ENCODE peak calls at places on chromosomes 7 and 10, in eight cellular contexts. W is heart left ventricle, A is H54, S is uterus, J is A549, M is K562, R is gastrocnemius medialis, Q is NB4. V is an unnamed sample.

GRCh38 chr7:135459951-135460567 is 49.8 kb downstream of the CNOT4 start:
- DNase-seq in W (no peak), A (no peak), S (no peak), J (no peak), M (no peak), R (no peak), Q (no peak), V (no peak)

GRCh38 chr7:16644624-16644986 is 949 bp downstream of the ANKMY2 start:
- DNase-seq in W (peak), A (peak), S (peak), J (peak), M (peak), R (peak), Q (peak), V (peak)

GRCh38 chr7:96786261-96786997 is 76.8 kb upstream of the SEM1 start:
- DNase-seq in W (peak), A (no peak), S (no peak), J (no peak), M (no peak), R (no peak), Q (no peak), V (no peak)

GRCh38 chr10:65742851-65743250 is 1183.0 kb upstream of the LRRTM3 start:
- DNase-seq in W (no peak), A (no peak), S (no peak), J (no peak), M (no peak), R (no peak), Q (no peak), V (no peak)

GRCh38 chr10:3531097-3531645 is 253.8 kb downstream of the KLF6 start:
- DNase-seq in W (no peak), A (no peak), S (no peak), J (no peak), M (no peak), R (no peak), Q (no peak), V (no peak)

GRCh38 chr10:102233997-102234396 is 7.3 kb downstream of the PITX3 start:
- DNase-seq in W (no peak), A (no peak), S (no peak), J (no peak), M (no peak), R (no peak), Q (no peak), V (no peak)

GRCh38 chr7:70346844-70347462 is 748.7 kb downstream of the AUTS2 start:
- DNase-seq in W (no peak), A (no peak), S (no peak), J (no peak), M (no peak), R (no peak), Q (no peak), V (no peak)

GRCh38 chr7:157828190-157828589 is 491.4 kb downstream of the DNAJB6 start:
- DNase-seq in W (no peak), A (no peak), S (no peak), J (no peak), M (no peak), R (no peak), Q (no peak), V (no peak)

GRCh38 chr7:151104411-151105235 is 18.3 kb downstream of the AGAP3 start:
- DNase-seq in W (no peak), A (no peak), S (no peak), J (no peak), M (no peak), R (no peak), Q (no peak), V (no peak)

GRCh38 chr10:73762915-73763314 is 18.7 kb downstream of the SEC24C start:
- DNase-seq in W (no peak), A (peak), S (no peak), J (no peak), M (no peak), R (no peak), Q (no peak), V (no peak)

GRCh38 chr7:144821069-144821468 is 14.8 kb downstream of the TPK1 start:
- DNase-seq in W (no peak), A (no peak), S (no peak), J (no peak), M (no peak), R (no peak), Q (no peak), V (no peak)

GRCh38 chr7:20541615-20542349 is 73.7 kb upstream of the ABCB5 start:
- DNase-seq in W (no peak), A (no peak), S (no peak), J (no peak), M (no peak), R (no peak), Q (no peak), V (no peak)

GRCh38 chr10:71765176-71765906 is 8.0 kb downstream of the VSIR start:
- DNase-seq in W (peak), A (no peak), S (peak), J (peak), M (no peak), R (no peak), Q (peak), V (no peak)

GRCh38 chr10:84613336-84614021 is 285.1 kb downstream of the CCSER2 start:
- DNase-seq in W (peak), A (peak), S (no peak), J (peak), M (peak), R (no peak), Q (peak), V (peak)

GRCh38 chr7:7772385-7772784 is 54.0 kb upstream of the RPA3 start:
- DNase-seq in W (no peak), A (no peak), S (no peak), J (no peak), M (no peak), R (no peak), Q (no peak), V (no peak)

GRCh38 chr10:48683893-48684292 is 780 bp upstream of the WDFY4 start:
- DNase-seq in W (no peak), A (no peak), S (no peak), J (no peak), M (no peak), R (no peak), Q (peak), V (no peak)

GRCh38 chr7:33761440-33762080 is 143.8 kb upstream of the BMPER start:
- DNase-seq in W (no peak), A (no peak), S (no peak), J (no peak), M (no peak), R (peak), Q (no peak), V (no peak)

GRCh38 chr7:144785491-144785890 is 50.4 kb downstream of the TPK1 start:
- DNase-seq in W (no peak), A (no peak), S (no peak), J (no peak), M (no peak), R (no peak), Q (no peak), V (no peak)

GRCh38 chr10:72006026-72006425 is 41.8 kb downstream of the CHST3 start:
- DNase-seq in W (no peak), A (no peak), S (no peak), J (no peak), M (no peak), R (no peak), Q (no peak), V (no peak)

GRCh38 chr7:141697211-141697871 is 4.6 kb downstream of the DENND11 start:
- DNase-seq in W (no peak), A (peak), S (no peak), J (no peak), M (no peak), R (no peak), Q (no peak), V (no peak)

GRCh38 chr10:86931872-86932271 is 25.5 kb downstream of the MMRN2 start:
- DNase-seq in W (no peak), A (no peak), S (no peak), J (no peak), M (no peak), R (no peak), Q (no peak), V (no peak)

GRCh38 chr10:122510326-122510725 is 49.0 kb downstream of the HTRA1 start:
- DNase-seq in W (no peak), A (no peak), S (no peak), J (no peak), M (no peak), R (no peak), Q (no peak), V (no peak)

GRCh38 chr7:125136341-125136740 is 206.7 kb upstream of the POT1 start:
- DNase-seq in W (no peak), A (no peak), S (no peak), J (no peak), M (no peak), R (no peak), Q (no peak), V (no peak)

GRCh38 chr7:49166441-49166840 is 242.1 kb downstream of the CDC14C start:
- DNase-seq in W (no peak), A (no peak), S (no peak), J (peak), M (no peak), R (no peak), Q (peak), V (no peak)

GRCh38 chr7:100478966-100479660 is at the start of gene TSC22D4:
- DNase-seq in W (peak), A (peak), S (peak), J (peak), M (peak), R (peak), Q (peak), V (peak)

GRCh38 chr7:112938895-112939588 is 147.6 kb downstream of the GPR85 start:
- DNase-seq in W (peak), A (peak), S (peak), J (no peak), M (peak), R (no peak), Q (no peak), V (peak)

GRCh38 chr7:158094671-158095256 is 492.9 kb downstream of the PTPRN2 start:
- DNase-seq in W (no peak), A (no peak), S (no peak), J (no peak), M (no peak), R (no peak), Q (no peak), V (no peak)

GRCh38 chr10:968546-969199 is 19.6 kb upstream of the GTPBP4 start:
- DNase-seq in W (no peak), A (no peak), S (no peak), J (no peak), M (no peak), R (no peak), Q (no peak), V (no peak)

GRCh38 chr10:73586583-73586984 is 4.6 kb downstream of the USP54 start:
- DNase-seq in W (no peak), A (no peak), S (peak), J (peak), M (no peak), R (peak), Q (peak), V (peak)

GRCh38 chr7:99498546-99498944 is 1.5 kb downstream of the ZNF394 start:
- DNase-seq in W (no peak), A (no peak), S (no peak), J (no peak), M (no peak), R (no peak), Q (peak), V (peak)

GRCh38 chr10:112227331-112227961 is 43.9 kb upstream of the GPAM start:
- DNase-seq in W (no peak), A (no peak), S (no peak), J (no peak), M (no peak), R (no peak), Q (peak), V (no peak)

GRCh38 chr10:69043931-69044531 is 43.9 kb upstream of the SRGN start:
- DNase-seq in W (no peak), A (no peak), S (no peak), J (no peak), M (no peak), R (no peak), Q (no peak), V (no peak)

GRCh38 chr10:3186365-3186764 is 13.8 kb upstream of the PITRM1 start:
- DNase-seq in W (no peak), A (no peak), S (no peak), J (no peak), M (no peak), R (no peak), Q (no peak), V (no peak)

GRCh38 chr7:1510780-1511154 is 6.6 kb upstream of the INTS1 start:
- DNase-seq in W (no peak), A (no peak), S (no peak), J (no peak), M (no peak), R (no peak), Q (peak), V (no peak)

GRCh38 chr10:15146366-15146765 is 22.1 kb downstream of the NMT2 start:
- DNase-seq in W (no peak), A (no peak), S (no peak), J (no peak), M (no peak), R (no peak), Q (no peak), V (no peak)

GRCh38 chr7:82234457-82235049 is 209.0 kb downstream of the CACNA2D1 start:
- DNase-seq in W (no peak), A (no peak), S (no peak), J (peak), M (no peak), R (no peak), Q (peak), V (peak)

GRCh38 chr7:91883676-91884362 is 3.3 kb upstream of the MTERF1 start:
- DNase-seq in W (no peak), A (no peak), S (no peak), J (no peak), M (peak), R (no peak), Q (no peak), V (no peak)

GRCh38 chr10:34780818-34781380 is 34.2 kb downstream of the PARD3 start:
- DNase-seq in W (peak), A (no peak), S (peak), J (no peak), M (peak), R (peak), Q (peak), V (no peak)

DNA sequence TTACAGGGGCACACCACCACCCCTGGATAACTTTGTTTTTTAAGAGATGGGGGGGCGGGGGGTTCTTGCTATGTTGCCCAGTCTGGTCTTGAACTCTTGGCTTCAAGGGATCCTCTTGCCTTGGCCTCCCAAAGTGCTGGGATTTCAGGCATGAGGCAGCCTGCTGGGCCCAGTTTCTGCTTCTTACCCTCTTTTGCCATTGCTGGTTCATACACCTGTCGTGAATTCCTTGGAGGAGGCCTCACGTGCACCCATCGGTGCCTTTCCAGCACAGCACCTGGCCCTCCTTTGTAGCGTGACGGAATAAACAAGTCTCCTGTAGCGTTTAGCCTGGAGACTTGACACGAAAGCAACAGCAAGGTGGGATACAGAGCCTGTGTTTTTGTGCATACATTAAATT is 75.5 kb downstream of the CARD11 start:
- DNase-seq in W (no peak), A (no peak), S (no peak), J (no peak), M (no peak), R (no peak), Q (no peak), V (no peak)
- TF ChIP-seq POLR2A in W (no peak), A (no peak), S (no peak), J (no peak), M (no peak), R (no peak), Q (no peak), V (no peak)

GRCh38 chr7:97873606-97874005 is 1.4 kb upstream of the ASNS start:
- DNase-seq in W (no peak), A (no peak), S (no peak), J (no peak), M (no peak), R (no peak), Q (no peak), V (no peak)

GRCh38 chr7:97868788-97869187 is 3.4 kb downstream of the ASNS start:
- DNase-seq in W (no peak), A (no peak), S (no peak), J (no peak), M (no peak), R (no peak), Q (peak), V (peak)

GRCh38 chr7:97868314-97868713 is 3.9 kb downstream of the ASNS start:
- DNase-seq in W (no peak), A (no peak), S (no peak), J (no peak), M (no peak), R (no peak), Q (no peak), V (peak)

GRCh38 chr7:97871659-97872024 is 566 bp downstream of the ASNS start:
- DNase-seq in W (no peak), A (no peak), S (peak), J (no peak), M (peak), R (no peak), Q (no peak), V (peak)

DNA sequence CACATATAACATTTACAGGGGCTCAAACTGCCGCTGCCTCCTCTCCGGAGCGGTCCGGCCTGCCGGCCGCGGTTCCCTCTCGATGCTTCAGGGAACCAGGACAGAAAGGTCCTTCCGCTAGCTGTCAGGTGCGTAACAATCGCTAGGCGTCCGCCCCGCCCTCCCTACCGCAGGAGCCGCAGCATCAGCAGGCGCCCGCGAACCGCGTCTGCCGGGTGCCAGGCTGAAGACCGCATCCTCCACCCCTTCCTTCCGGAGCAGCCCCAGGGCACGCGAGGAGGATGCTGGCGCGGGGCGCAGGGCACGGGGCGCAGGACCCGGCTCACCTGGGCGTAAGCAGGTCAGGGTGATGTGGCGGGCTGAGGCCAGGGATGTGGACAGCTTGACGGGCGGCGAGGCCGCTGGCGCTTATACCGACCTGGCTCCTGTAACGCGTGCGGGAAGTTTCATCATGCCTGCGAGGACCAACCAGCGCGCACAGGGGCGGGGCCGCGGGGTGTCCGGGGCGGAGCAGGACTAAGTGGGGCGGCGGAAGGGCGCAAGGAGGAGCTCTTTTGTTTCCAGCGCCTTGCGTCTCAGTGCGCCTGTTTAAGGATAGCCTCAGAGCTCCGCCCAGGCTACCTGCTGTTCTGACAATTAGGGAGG is at the start of gene ASNS:
- DNase-seq in W (peak), A (peak), S (peak), J (peak), M (peak), R (peak), Q (peak), V (peak)
- TF ChIP-seq POLR2A in W (peak), A (peak), S (peak), J (peak), M (peak), R (peak), Q (peak), V (peak)

GRCh38 chr7:139775829-139776266 is 1.9 kb downstream of the HIPK2 start:
- DNase-seq in W (peak), A (peak), S (peak), J (peak), M (peak), R (peak), Q (peak), V (peak)
- TF ChIP-seq POLR2A in W (peak), A (no peak), S (no peak), J (no peak), M (no peak), R (peak), Q (no peak), V (no peak)

GRCh38 chr10:94403823-94404228 is 1.5 kb downstream of the TBC1D12 start:
- DNase-seq in W (no peak), A (peak), S (no peak), J (no peak), M (peak), R (no peak), Q (no peak), V (peak)
- TF ChIP-seq POLR2A in W (no peak), A (no peak), S (no peak), J (no peak), M (no peak), R (no peak), Q (no peak), V (no peak)

DNA sequence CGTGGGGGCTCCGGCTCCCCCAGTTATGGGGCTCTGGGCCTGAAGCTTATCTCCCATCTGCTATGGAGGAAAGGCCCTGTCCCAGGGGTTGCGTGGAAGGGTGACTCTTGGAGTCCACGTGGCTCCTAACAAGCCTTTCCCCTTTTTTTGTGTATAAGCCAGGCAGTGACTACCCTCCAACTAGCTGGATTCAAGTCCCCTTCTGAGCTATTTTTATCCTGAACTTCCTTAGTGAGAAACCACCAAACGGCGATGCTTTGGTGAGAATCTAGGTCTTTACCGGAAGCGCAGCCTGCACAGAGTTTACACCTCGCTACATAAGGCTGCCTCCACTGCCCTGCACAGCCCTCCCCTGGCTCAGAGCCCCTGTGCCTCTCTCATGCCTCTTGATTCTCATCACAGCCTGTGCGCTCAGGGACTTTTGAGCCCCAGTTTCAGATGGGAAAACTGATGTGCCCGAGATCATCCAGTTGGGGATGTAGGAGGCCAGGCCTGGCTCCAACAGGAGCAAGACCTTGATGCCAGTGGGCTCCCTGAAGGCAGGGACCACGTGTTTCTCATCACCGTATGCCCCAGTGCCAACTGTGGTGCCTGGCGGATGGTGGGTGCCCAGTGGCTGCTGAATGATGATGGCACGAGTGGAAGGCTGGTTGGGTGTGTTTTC is 102.3 kb upstream of the PPIF start:
- DNase-seq in W (no peak), A (no peak), S (no peak), J (no peak), M (no peak), R (no peak), Q (peak), V (no peak)
- TF ChIP-seq POLR2A in W (no peak), A (no peak), S (no peak), J (no peak), M (no peak), R (no peak), Q (no peak), V (no peak)